ENCODE peak calls at places on chromosomes 5 and 9, in nine cellular contexts. M, Z, L, B, P, C, A, I and V are unnamed samples.

GRCh38 chr5:83516962-83517750 is 45.6 kb downstream of the VCAN start:
- DNase-seq in M (no peak), Z (no peak), L (no peak), B (no peak), P (no peak), C (no peak), A (no peak), I (no peak), V (no peak)

GRCh38 chr9:4793412-4794005 is 765 bp downstream of the RCL1 start:
- DNase-seq in M (peak), Z (no peak), L (no peak), B (peak), P (no peak), C (no peak), A (peak), I (no peak), V (peak)

GRCh38 chr9:21491742-21492141 is 9.6 kb upstream of the IFNE start:
- DNase-seq in M (no peak), Z (no peak), L (no peak), B (no peak), P (no peak), C (no peak), A (no peak), I (no peak), V (no peak)

GRCh38 chr5:131926168-131926567 is 19.3 kb downstream of the MEIKIN start:
- DNase-seq in M (no peak), Z (no peak), L (no peak), B (no peak), P (no peak), C (no peak), A (no peak), I (no peak), V (no peak)

GRCh38 chr9:126421567-126422428 is 95.2 kb downstream of the MVB12B start:
- DNase-seq in M (no peak), Z (no peak), L (no peak), B (no peak), P (no peak), C (no peak), A (no peak), I (no peak), V (no peak)

GRCh38 chr9:129145316-129145715 is 32.7 kb downstream of the IER5L start:
- DNase-seq in M (no peak), Z (no peak), L (no peak), B (no peak), P (no peak), C (no peak), A (no peak), I (no peak), V (no peak)

GRCh38 chr9:125106285-125106893 is 36.9 kb downstream of the SCAI start:
- DNase-seq in M (no peak), Z (no peak), L (no peak), B (no peak), P (no peak), C (no peak), A (no peak), I (no peak), V (no peak)

GRCh38 chr5:1791176-1791575 is 8.5 kb downstream of the MRPL36 start:
- DNase-seq in M (no peak), Z (no peak), L (no peak), B (no peak), P (no peak), C (no peak), A (no peak), I (no peak), V (no peak)

GRCh38 chr5:178347956-178348355 is 115.4 kb upstream of the PHYKPL start:
- DNase-seq in M (no peak), Z (no peak), L (no peak), B (no peak), P (no peak), C (no peak), A (no peak), I (no peak), V (no peak)

GRCh38 chr9:131739192-131739961 is 499 bp downstream of the RAPGEF1 start:
- DNase-seq in M (no peak), Z (no peak), L (no peak), B (no peak), P (no peak), C (no peak), A (peak), I (no peak), V (peak)

GRCh38 chr9:69173497-69173890 is 583 bp upstream of the TJP2 start:
- DNase-seq in M (no peak), Z (no peak), L (no peak), B (no peak), P (no peak), C (no peak), A (peak), I (no peak), V (no peak)